ENCODE peak calls at places on chromosomes 2 and 18, in seven cellular contexts. A is activated CD4-positive, alpha-beta T cell treated with anti-CD3 and anti-CD28 coated beads, Interleukin-2, amount 50 U/mL, for 1 hour; O is astrocyte of the spinal cord; X is NCI-H1092 treated with DMSO at 0.1 percent for 48 hours; P is left ventricle myocardium inferior; R is adipocyte; I is activated CD8-positive, alpha-beta memory T cell treated with anti-CD3 and anti-CD28 coated beads for 48 hours. S is an unnamed sample.

GRCh38 chr18:57772387-57772799 is 30.7 kb downstream of the ATP8B1 start:
- DNase-seq in A (no peak), X (no peak), R (no peak), O (no peak), P (no peak), I (no peak), S (no peak)

GRCh38 chr2:54632733-54633692 is 90.4 kb upstream of the EML6 start:
- DNase-seq in A (no peak), X (no peak), P (no peak), I (no peak), R (peak), O (peak), S (peak)

GRCh38 chr2:26327291-26328272 is 18.4 kb upstream of the SELENOI start:
- DNase-seq in O (no peak), X (no peak), I (no peak), A (no peak), P (no peak), R (peak), S (peak)

GRCh38 chr18:50674307-50674706 is 114.4 kb downstream of the MAPK4 start:
- DNase-seq in P (peak), A (no peak), X (no peak), O (no peak), R (no peak), I (no peak), S (no peak)

GRCh38 chr2:224104668-224105386 is 65.7 kb upstream of the SERPINE2 start:
- DNase-seq in I (no peak), R (no peak), A (no peak), X (no peak), P (no peak), O (no peak), S (no peak)

GRCh38 chr2:49780949-49781348 is 626.6 kb upstream of the FSHR start:
- DNase-seq in A (no peak), P (no peak), R (no peak), X (no peak), O (no peak), I (no peak), S (no peak)

GRCh38 chr18:21575656-21576055 is 24.8 kb downstream of the ESCO1 start:
- DNase-seq in A (no peak), P (no peak), O (no peak), I (no peak), X (no peak), R (no peak), S (no peak)

GRCh38 chr2:231378028-231378722 is 17.3 kb upstream of the B3GNT7 start:
- DNase-seq in O (no peak), X (no peak), A (no peak), I (no peak), R (no peak), P (no peak), S (no peak)

GRCh38 chr18:69839497-69839896 is 108.2 kb downstream of the CD226 start:
- DNase-seq in X (no peak), O (no peak), I (no peak), P (no peak), A (no peak), R (no peak), S (no peak)

GRCh38 chr18:34345738-34346137 is 121.0 kb upstream of the NOL4 start:
- DNase-seq in R (no peak), O (no peak), X (no peak), A (no peak), P (no peak), I (no peak), S (no peak)

GRCh38 chr2:219001577-219002394 is 8.6 kb upstream of the CRYBA2 start:
- DNase-seq in P (no peak), A (peak), R (no peak), O (no peak), I (no peak), X (peak), S (no peak)

GRCh38 chr2:45120546-45120945 is 111.3 kb upstream of the SIX2 start:
- DNase-seq in R (peak), P (no peak), X (no peak), O (peak), I (no peak), A (no peak), S (no peak)

GRCh38 chr18:48020337-48021250 is 90.1 kb upstream of the SMAD2 start:
- DNase-seq in P (no peak), A (no peak), X (no peak), I (no peak), O (no peak), R (no peak), S (no peak)

GRCh38 chr2:47504174-47504810 is 101.3 kb downstream of the MSH2 start:
- DNase-seq in R (no peak), I (no peak), O (no peak), X (no peak), P (no peak), A (no peak), S (no peak)

GRCh38 chr18:61531891-61532290 is 198.7 kb downstream of the CDH20 start:
- DNase-seq in O (no peak), R (no peak), X (no peak), I (no peak), A (no peak), P (no peak), S (no peak)

GRCh38 chr2:45909677-45910191 is 258.3 kb downstream of the PRKCE start:
- DNase-seq in X (no peak), O (peak), R (no peak), I (no peak), A (no peak), P (no peak), S (no peak)

GRCh38 chr2:45709137-45709536 is 57.7 kb downstream of the PRKCE start:
- DNase-seq in P (peak), I (no peak), R (no peak), O (no peak), X (no peak), A (no peak), S (no peak)

GRCh38 chr2:43010428-43011141 is 215.8 kb downstream of the ZFP36L2 start:
- DNase-seq in I (no peak), X (no peak), R (no peak), P (no peak), O (peak), A (no peak), S (no peak)

GRCh38 chr2:239596298-239596697 is 195.5 kb upstream of the HDAC4 start:
- DNase-seq in P (no peak), O (no peak), X (no peak), R (no peak), I (no peak), A (no peak), S (no peak)

GRCh38 chr2:17336458-17336857 is 181.8 kb downstream of the RAD51AP2 start:
- DNase-seq in A (no peak), O (no peak), R (no peak), I (no peak), X (no peak), P (no peak), S (no peak)

GRCh38 chr2:217691920-217692666 is 310.7 kb downstream of the TNS1 start:
- DNase-seq in A (no peak), O (peak), R (peak), I (no peak), P (peak), X (no peak), S (peak)

GRCh38 chr2:197556456-197556855 is 40.6 kb downstream of the MOB4 start:
- DNase-seq in X (no peak), O (no peak), I (no peak), P (no peak), R (peak), A (no peak), S (peak)

GRCh38 chr2:234595829-234596228 is 98.9 kb upstream of the ARL4C start:
- DNase-seq in A (no peak), P (no peak), R (no peak), I (no peak), O (peak), X (no peak), S (no peak)

GRCh38 chr18:34108206-34108605 is 116.5 kb downstream of the NOL4 start:
- DNase-seq in R (no peak), A (no peak), P (no peak), O (no peak), X (no peak), I (no peak), S (no peak)

GRCh38 chr2:169452080-169452479 is 27.2 kb upstream of the BBS5 start:
- DNase-seq in I (no peak), P (no peak), O (peak), R (peak), X (peak), A (no peak), S (peak)

GRCh38 chr18:41144444-41144843 is 810.6 kb upstream of the PIK3C3 start:
- DNase-seq in A (no peak), I (no peak), P (no peak), X (no peak), R (peak), O (peak), S (peak)

GRCh38 chr18:21830533-21830932 is 89.9 kb downstream of the MIB1 start:
- DNase-seq in X (no peak), I (no peak), O (no peak), P (no peak), R (no peak), A (no peak), S (no peak)

GRCh38 chr2:9740382-9741040 is 102.8 kb upstream of the TAF1B start:
- DNase-seq in R (no peak), P (no peak), I (no peak), O (no peak), X (no peak), A (no peak), S (no peak)

GRCh38 chr2:225742487-225742886 is 343.0 kb downstream of the NYAP2 start:
- DNase-seq in A (no peak), P (no peak), R (no peak), I (no peak), O (no peak), X (peak), S (no peak)

GRCh38 chr2:3149441-3150217 is 228.0 kb downstream of the EIPR1 start:
- DNase-seq in O (no peak), R (no peak), A (no peak), I (no peak), P (no peak), X (no peak), S (no peak)

GRCh38 chr2:135096665-135097446 is 44.8 kb downstream of the RAB3GAP1 start:
- DNase-seq in P (no peak), I (no peak), R (no peak), O (peak), A (no peak), X (no peak), S (no peak)

GRCh38 chr18:48827321-48828200 is 123.2 kb downstream of the SMAD7 start:
- DNase-seq in R (peak), I (no peak), P (no peak), O (peak), X (peak), A (no peak), S (peak)

GRCh38 chr2:45649855-45650806 is 1.3 kb upstream of the PRKCE start:
- DNase-seq in O (peak), P (peak), A (peak), I (peak), R (peak), X (no peak), S (peak)

GRCh38 chr18:75551071-75551470 is 123.6 kb upstream of the SMIM21 start:
- DNase-seq in O (no peak), A (no peak), R (no peak), I (no peak), P (no peak), X (no peak), S (no peak)

GRCh38 chr2:99445065-99445464 is 44.8 kb downstream of the REV1 start:
- DNase-seq in I (no peak), R (no peak), O (no peak), X (no peak), A (no peak), P (no peak), S (peak)

GRCh38 chr2:165293439-165294420 is 54.5 kb downstream of the SCN2A start:
- DNase-seq in I (no peak), O (peak), X (peak), A (no peak), P (no peak), R (peak), S (peak)

GRCh38 chr2:159084395-159085370 is 116.2 kb downstream of the TANC1 start:
- DNase-seq in X (no peak), I (no peak), R (no peak), O (peak), A (no peak), P (no peak), S (no peak)

GRCh38 chr2:3529316-3530025 is 10.1 kb upstream of the ADI1 start:
- DNase-seq in A (no peak), I (no peak), R (no peak), X (no peak), O (no peak), P (no peak), S (no peak)

GRCh38 chr18:62987859-62988258 is 272.5 kb downstream of the PHLPP1 start:
- DNase-seq in X (no peak), R (no peak), A (no peak), P (no peak), O (no peak), I (no peak), S (no peak)

GRCh38 chr2:176125215-176126054 is 2.9 kb downstream of the HOXD9 start:
- DNase-seq in I (no peak), A (no peak), P (no peak), O (no peak), R (no peak), X (no peak), S (no peak)